ENCODE peak calls at places on chromosomes 1 and 21, in five cellular contexts. T is iPS DF 6.9, N is cardiac muscle cell, Q is neural progenitor cell, E is A549. A is an unnamed sample.

GRCh38 chr1:244445320-244446181 is 6.2 kb downstream of the ADSS2 start:
- DNase-seq in E (no peak), Q (no peak), N (no peak), T (no peak), A (no peak)

GRCh38 chr1:84856871-84857270 is 36.1 kb downstream of the LPAR3 start:
- DNase-seq in Q (no peak), T (no peak), E (no peak), N (no peak), A (no peak)

GRCh38 chr1:155308493-155309422 is at the start of gene FDPS:
- DNase-seq in T (peak), E (peak), N (peak), Q (peak), A (peak)

GRCh38 chr21:28391938-28392337 is 600.7 kb downstream of the LTN1 start:
- DNase-seq in Q (no peak), E (no peak), N (no peak), T (no peak), A (no peak)

GRCh38 chr1:203858055-203858454 is 3.3 kb upstream of the SNRPE start:
- DNase-seq in N (no peak), T (no peak), Q (no peak), E (peak), A (no peak)

GRCh38 chr1:200040516-200041138 is 13.1 kb downstream of the NR5A2 start:
- DNase-seq in T (no peak), N (no peak), E (peak), Q (peak), A (peak)

GRCh38 chr1:150809651-150810050 is 1.6 kb upstream of the CTSK start:
- DNase-seq in Q (no peak), T (no peak), E (no peak), N (no peak), A (no peak)

GRCh38 chr1:29502225-29502755 is 266.0 kb downstream of the PTPRU start:
- DNase-seq in T (no peak), N (no peak), E (no peak), Q (no peak), A (no peak)

GRCh38 chr1:31689821-31690220 is 14.0 kb downstream of the COL16A1 start:
- DNase-seq in Q (no peak), N (no peak), T (no peak), E (peak), A (no peak)

GRCh38 chr1:188128761-188129160 is 1300.0 kb downstream of the PLA2G4A start:
- DNase-seq in E (peak), T (no peak), Q (no peak), N (no peak), A (peak)

GRCh38 chr1:30700528-30701265 is 22.7 kb downstream of the MATN1 start:
- DNase-seq in N (no peak), E (no peak), T (no peak), Q (no peak), A (no peak)

GRCh38 chr1:110208916-110209650 is 1.0 kb upstream of the KCNC4 start:
- DNase-seq in N (no peak), Q (peak), T (no peak), E (no peak), A (no peak)

GRCh38 chr1:6832789-6833188 is 47.5 kb downstream of the CAMTA1 start:
- DNase-seq in N (peak), E (no peak), Q (no peak), T (no peak), A (no peak)

GRCh38 chr21:45856422-45856821 is 125.1 kb upstream of the COL6A1 start:
- DNase-seq in N (no peak), Q (no peak), E (no peak), T (no peak), A (no peak)

GRCh38 chr21:23496729-23497128 is 2110.6 kb downstream of the MRPL39 start:
- DNase-seq in Q (no peak), E (no peak), N (no peak), T (no peak), A (no peak)

GRCh38 chr1:154955039-154955717 is 721 bp downstream of the PBXIP1 start:
- DNase-seq in T (no peak), N (peak), E (peak), Q (peak), A (peak)

GRCh38 chr1:81407463-81407862 is 393.3 kb upstream of the ADGRL2 start:
- DNase-seq in E (no peak), N (no peak), Q (no peak), T (no peak), A (no peak)

GRCh38 chr1:56215086-56215485 is 364.3 kb downstream of the PLPP3 start:
- DNase-seq in N (no peak), T (no peak), E (no peak), Q (no peak), A (no peak)

GRCh38 chr1:236861560-236862230 is 66.6 kb downstream of the MTR start:
- DNase-seq in E (no peak), N (peak), Q (peak), T (no peak), A (no peak)

GRCh38 chr1:22341791-22342605 is 109.7 kb upstream of the ZBTB40 start:
- DNase-seq in N (peak), E (no peak), Q (no peak), T (no peak), A (peak)

GRCh38 chr1:11526071-11526895 is 47.3 kb downstream of the DISP3 start:
- DNase-seq in N (no peak), Q (no peak), E (no peak), T (no peak), A (peak)
- H3K4me3 ChIP-seq in N (no peak), Q (no peak), E (no peak), T (no peak), A (no peak)

GRCh38 chr1:39635871-39636210 is 3.6 kb downstream of the HEYL start:
- DNase-seq in E (no peak), Q (no peak), N (no peak), T (no peak), A (no peak)
- H3K4me3 ChIP-seq in E (no peak), Q (no peak), N (no peak), T (no peak), A (no peak)

DNA sequence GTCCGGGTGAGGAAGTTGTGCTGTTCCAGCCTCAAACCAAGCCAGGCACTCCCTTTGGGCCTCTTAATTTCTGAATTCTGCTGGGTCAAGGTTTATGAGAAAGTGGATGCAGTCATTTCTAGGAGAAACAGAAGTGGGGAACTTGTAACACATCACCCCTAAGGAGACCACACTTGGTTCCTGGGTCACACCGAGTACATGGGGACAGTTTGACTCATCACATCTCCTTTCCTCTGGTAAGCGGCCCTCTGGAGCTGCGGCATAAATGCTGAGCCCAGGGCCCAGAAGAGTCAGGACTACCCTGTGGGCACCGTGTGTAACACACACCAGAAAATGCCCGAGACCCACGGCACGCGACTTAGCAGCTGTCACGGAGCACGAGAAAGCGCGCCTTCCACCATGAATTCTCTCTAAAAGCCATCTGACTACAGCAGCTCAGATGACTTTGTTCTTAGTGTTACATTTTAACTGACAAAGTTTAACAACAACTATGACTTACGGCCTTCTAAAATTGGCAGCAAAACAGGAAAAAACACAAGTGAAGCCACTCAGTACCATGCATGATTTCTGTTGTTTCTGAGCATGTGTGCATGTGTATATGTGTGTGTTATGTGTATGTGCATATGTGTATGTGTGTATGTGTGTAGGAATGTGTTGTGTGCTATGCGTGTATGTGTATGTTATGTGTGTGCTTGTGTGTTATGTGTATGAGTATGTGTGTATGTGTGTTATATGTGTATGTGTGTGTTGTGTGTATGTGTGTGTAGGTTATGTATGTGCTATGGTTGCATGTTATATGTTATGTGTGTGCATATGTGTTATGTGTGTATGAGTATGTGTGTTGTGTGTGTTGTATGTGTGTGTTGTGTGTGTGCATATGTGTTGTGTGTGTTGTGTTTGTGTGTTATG is 50.8 kb downstream of the TOMM20 start:
- DNase-seq in N (no peak), E (peak), Q (no peak), T (no peak), A (peak)
- H3K4me3 ChIP-seq in N (no peak), E (no peak), Q (no peak), T (no peak), A (no peak)

DNA sequence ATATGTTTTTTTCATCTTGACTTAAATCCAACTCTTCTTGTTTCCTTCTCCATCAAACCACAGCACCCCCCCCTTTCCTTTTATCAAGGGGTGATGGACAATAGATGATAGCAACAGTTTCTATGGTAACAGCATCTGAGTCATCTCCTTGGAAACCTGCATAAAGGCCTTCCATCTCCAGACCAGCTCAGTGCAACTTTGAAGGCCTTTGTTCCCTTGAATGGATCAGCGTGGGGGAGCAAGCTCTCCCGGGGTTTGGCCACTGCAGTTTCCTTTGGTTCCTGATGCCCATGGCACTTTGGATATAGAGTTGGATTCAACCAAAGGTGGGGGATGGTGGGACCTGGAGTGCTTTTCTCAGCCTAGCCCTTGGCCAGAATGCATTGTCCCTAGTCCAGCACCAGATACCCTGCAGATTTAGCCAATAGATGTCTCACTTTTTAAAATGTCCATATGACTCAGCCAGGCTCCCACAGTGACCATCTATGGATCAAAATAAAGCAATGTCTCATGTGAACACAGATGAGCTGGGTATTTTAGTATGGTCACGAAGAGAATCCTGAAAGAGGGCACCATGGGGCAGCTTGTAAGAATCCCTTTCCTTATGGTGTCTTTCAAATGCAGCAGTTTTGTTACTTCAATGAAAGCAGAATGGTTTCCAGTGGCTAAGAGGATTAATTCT is 127.7 kb downstream of the SPATA46 start:
- DNase-seq in N (no peak), E (no peak), Q (peak), T (no peak), A (peak)
- H3K4me3 ChIP-seq in N (no peak), E (no peak), Q (peak), T (no peak), A (no peak)

DNA sequence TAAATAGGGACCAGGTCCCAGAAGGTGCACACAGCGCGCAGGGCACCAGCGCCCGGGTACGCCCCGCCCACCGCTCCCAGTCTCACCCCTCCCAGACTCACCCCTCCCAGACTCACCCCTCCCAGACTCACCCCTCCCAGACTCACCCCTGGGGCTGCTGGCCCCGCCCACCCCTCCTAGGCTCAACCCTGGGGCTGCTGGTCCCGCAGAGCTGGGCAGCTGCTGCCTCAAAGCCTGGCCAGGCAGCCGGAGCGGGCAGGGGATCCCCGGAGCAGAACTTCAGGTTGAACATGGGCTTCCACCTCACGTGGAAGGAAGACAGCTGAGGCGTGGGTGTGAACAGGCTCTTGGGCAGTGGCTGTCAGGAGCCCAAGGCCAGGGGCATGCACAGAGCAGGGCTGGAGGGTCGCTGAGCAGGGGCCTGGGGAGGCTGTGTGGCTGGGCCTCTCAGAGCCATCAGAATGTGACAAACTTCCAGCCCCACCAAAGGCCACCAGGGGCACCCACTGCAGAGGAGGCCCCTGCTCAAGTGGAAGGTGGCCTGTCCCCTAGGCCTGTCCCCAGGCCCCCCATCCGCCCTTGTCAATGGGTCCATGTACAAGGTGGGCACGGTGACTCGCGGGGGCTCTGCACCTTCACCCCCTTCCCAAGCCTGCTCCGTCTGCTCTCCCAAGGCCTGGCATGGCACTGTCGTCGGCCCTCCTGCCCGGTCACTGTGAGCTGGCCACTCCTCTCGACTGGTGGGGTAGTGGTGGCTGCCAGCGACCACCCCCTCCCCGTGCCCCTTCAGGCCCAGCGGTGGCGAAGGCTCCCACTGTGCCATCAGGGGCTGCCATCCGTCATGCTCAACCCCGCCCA is 20.4 kb upstream of the SUMO3 start:
- DNase-seq in Q (no peak), T (no peak), N (no peak), E (no peak), A (peak)
- H3K4me3 ChIP-seq in Q (no peak), T (no peak), N (no peak), E (no peak), A (no peak)

GRCh38 chr1:9784508-9785133 is 39.1 kb downstream of the CLSTN1 start:
- DNase-seq in E (peak), N (peak), T (no peak), Q (peak), A (peak)

GRCh38 chr1:9792156-9793042 is 31.4 kb downstream of the CLSTN1 start:
- DNase-seq in N (peak), E (no peak), T (peak), Q (no peak), A (peak)

GRCh38 chr1:9785406-9785805 is 38.4 kb downstream of the CLSTN1 start:
- DNase-seq in T (no peak), E (no peak), N (no peak), Q (no peak), A (no peak)

GRCh38 chr1:9782897-9783296 is 40.9 kb downstream of the CLSTN1 start:
- DNase-seq in N (no peak), Q (no peak), T (no peak), E (no peak), A (no peak)

GRCh38 chr1:9787702-9788101 is 36.1 kb downstream of the CLSTN1 start:
- DNase-seq in T (no peak), Q (no peak), N (no peak), E (no peak), A (no peak)
- H3K4me3 ChIP-seq in T (no peak), Q (no peak), N (no peak), E (no peak), A (no peak)

GRCh38 chr1:65149753-65150463 is 1.9 kb downstream of the AK4 start:
- DNase-seq in E (no peak), Q (no peak), T (no peak), N (no peak), A (peak)
- H3K4me3 ChIP-seq in E (no peak), Q (peak), T (no peak), N (peak), A (peak)

GRCh38 chr1:3072948-3073519 is 4.0 kb downstream of the PRDM16 start:
- DNase-seq in E (no peak), N (peak), Q (no peak), T (no peak), A (peak)

GRCh38 chr1:3070304-3070653 is 1.3 kb downstream of the PRDM16 start:
- DNase-seq in N (no peak), E (no peak), Q (peak), T (no peak), A (peak)

GRCh38 chr1:3070654-3071506 is 1.9 kb downstream of the PRDM16 start:
- DNase-seq in N (peak), Q (peak), E (no peak), T (no peak), A (peak)

GRCh38 chr1:3072178-3072947 is 3.4 kb downstream of the PRDM16 start:
- DNase-seq in E (no peak), N (peak), T (no peak), Q (peak), A (peak)

GRCh38 chr1:3071507-3072177 is 2.6 kb downstream of the PRDM16 start:
- DNase-seq in N (no peak), E (no peak), T (no peak), Q (no peak), A (no peak)
- H3K4me3 ChIP-seq in N (peak), E (no peak), T (no peak), Q (no peak), A (no peak)